ENCODE peak calls at places on chromosomes 3 and 15, in nine cellular contexts. W is aorta, H is heart left ventricle, Q is G401, A is lower leg skin, Z is nucleus accumbens, M is GM18507, R is fibroblast of lung, F is prostate gland. D is an unnamed sample.

GRCh38 chr3:99686955-99687612 is 48.7 kb downstream of the COL8A1 start:
- DNase-seq in W (peak; percentile 77), H (peak; percentile 60), Q (peak; percentile 18), A (no peak), Z (peak; percentile 3), M (peak; percentile 5), R (peak; percentile 85), F (peak; percentile 19), D (no peak)

GRCh38 chr3:157460253-157460652 is 23.6 kb downstream of the PTX3 start:
- DNase-seq in W (no peak), H (no peak), Q (no peak), A (no peak), Z (no peak), M (no peak), R (peak; percentile 88), F (no peak), D (no peak)

GRCh38 chr3:38137615-38138346 is 680 bp upstream of the MYD88 start:
- DNase-seq in W (no peak), H (peak; percentile 70), Q (peak; percentile 23), A (no peak), Z (no peak), M (no peak), R (no peak), F (no peak), D (no peak)

GRCh38 chr3:163811996-163812395 is 1266.3 kb downstream of the SI start:
- DNase-seq in W (no peak), H (no peak), Q (no peak), A (no peak), Z (no peak), M (no peak), R (no peak), F (no peak), D (no peak)

GRCh38 chr3:775178-775885 is 317.5 kb upstream of the CNTN6 start:
- DNase-seq in W (no peak), H (no peak), Q (peak; percentile 15), A (no peak), Z (no peak), M (no peak), R (no peak), F (no peak), D (no peak)

GRCh38 chr3:58004972-58005371 is 3.2 kb upstream of the FLNB start:
- DNase-seq in W (no peak), H (no peak), Q (no peak), A (no peak), Z (no peak), M (no peak), R (peak; percentile 59), F (no peak), D (no peak)

GRCh38 chr3:30319713-30320112 is 286.7 kb upstream of the TGFBR2 start:
- DNase-seq in W (peak; percentile 43), H (no peak), Q (peak; percentile 13), A (no peak), Z (no peak), M (no peak), R (peak; percentile 62), F (no peak), D (no peak)

GRCh38 chr15:76107169-76107568 is 47.4 kb downstream of the TMEM266 start:
- DNase-seq in W (no peak), H (no peak), Q (peak; percentile 51), A (no peak), Z (no peak), M (no peak), R (no peak), F (no peak), D (no peak)

GRCh38 chr3:15428539-15428938 is 1.1 kb downstream of the EAF1 start:
- DNase-seq in W (no peak), H (no peak), Q (no peak), A (peak; percentile 57), Z (peak; percentile 25), M (no peak), R (no peak), F (no peak), D (no peak)

GRCh38 chr3:85455801-85456200 is 497.0 kb downstream of the CADM2 start:
- DNase-seq in W (no peak), H (no peak), Q (no peak), A (no peak), Z (no peak), M (no peak), R (no peak), F (no peak), D (no peak)

GRCh38 chr3:128970741-128971048 is 23.2 kb downstream of the CFAP92 start:
- DNase-seq in W (no peak), H (no peak), Q (no peak), A (no peak), Z (no peak), M (no peak), R (no peak), F (no peak), D (no peak)

GRCh38 chr3:122268257-122269024 is 56.6 kb upstream of the CSTA start:
- DNase-seq in W (no peak), H (no peak), Q (no peak), A (no peak), Z (no peak), M (no peak), R (no peak), F (no peak), D (no peak)

GRCh38 chr3:127052121-127052561 is 69.2 kb downstream of the PLXNA1 start:
- DNase-seq in W (peak; percentile 86), H (peak; percentile 88), Q (no peak), A (no peak), Z (no peak), M (no peak), R (no peak), F (no peak), D (no peak)

GRCh38 chr3:149342413-149343340 is 9.2 kb upstream of the TM4SF18 start:
- DNase-seq in W (no peak), H (no peak), Q (no peak), A (no peak), Z (no peak), M (no peak), R (peak; percentile 68), F (no peak), D (no peak)

GRCh38 chr15:58383876-58384275 is 47.9 kb upstream of the LIPC start:
- DNase-seq in W (no peak), H (no peak), Q (no peak), A (no peak), Z (no peak), M (no peak), R (no peak), F (no peak), D (no peak)

GRCh38 chr3:7978104-7978457 is 523.5 kb upstream of the LMCD1 start:
- DNase-seq in W (no peak), H (no peak), Q (no peak), A (no peak), Z (peak; percentile 73), M (no peak), R (no peak), F (no peak), D (no peak)

GRCh38 chr15:90829942-90830440 is 38.4 kb upstream of the FURIN start:
- DNase-seq in W (peak; percentile 67), H (no peak), Q (no peak), A (no peak), Z (no peak), M (no peak), R (peak; percentile 27), F (peak; percentile 51), D (no peak)

GRCh38 chr3:176514297-176514696 is 683.0 kb downstream of the TBL1XR1 start:
- DNase-seq in W (no peak), H (no peak), Q (peak; percentile 11), A (no peak), Z (no peak), M (no peak), R (peak; percentile 54), F (peak; percentile 17), D (no peak)

GRCh38 chr15:61410656-61411055 is 181.6 kb upstream of the RORA start:
- DNase-seq in W (no peak), H (no peak), Q (no peak), A (no peak), Z (no peak), M (no peak), R (peak; percentile 1), F (no peak), D (no peak)

GRCh38 chr3:14935577-14936345 is 11.6 kb upstream of the NR2C2 start:
- DNase-seq in W (no peak), H (no peak), Q (no peak), A (no peak), Z (no peak), M (no peak), R (no peak), F (no peak), D (no peak)

GRCh38 chr3:185837409-185837808 is 12.6 kb upstream of the IGF2BP2 start:
- DNase-seq in W (no peak), H (no peak), Q (no peak), A (no peak), Z (no peak), M (no peak), R (peak; percentile 36), F (no peak), D (no peak)